ENCODE peak calls at places on chromosomes 7 and 10, in five cellular contexts. H is NCI-H2081; Q is stimulated activated CD4-positive, alpha-beta T cell treated with anti-CD3 and anti-CD28 coated beads, Interleukin-4, amount 100 ng/mL, for 4 hours; A is T-helper 9 cell; U is psoas muscle. Z is an unnamed sample.

GRCh38 chr10:132549416-132549815 is 11.8 kb downstream of the INPP5A start:
- DNase-seq in Q (no peak), H (no peak), U (no peak), A (no peak), Z (no peak)

GRCh38 chr7:101104799-101105198 is 19.5 kb downstream of the TRIM56 start:
- DNase-seq in H (no peak), Q (no peak), U (no peak), A (no peak), Z (no peak)

GRCh38 chr10:76034236-76035009 is 603.0 kb downstream of the LRMDA start:
- DNase-seq in H (no peak), U (no peak), A (no peak), Q (no peak), Z (peak)

GRCh38 chr7:26186364-26187311 is 13.9 kb downstream of the HNRNPA2B1 start:
- DNase-seq in A (no peak), U (no peak), H (no peak), Q (no peak), Z (no peak)

GRCh38 chr10:71564221-71564820 is 155.3 kb downstream of the C10orf105 start:
- DNase-seq in U (no peak), Q (no peak), A (no peak), H (no peak), Z (no peak)

GRCh38 chr10:75353183-75353582 is 48.4 kb downstream of the ZNF503 start:
- DNase-seq in U (no peak), Q (no peak), A (no peak), H (no peak), Z (no peak)

GRCh38 chr7:14950013-14950412 is 47.5 kb upstream of the DGKB start:
- DNase-seq in U (no peak), Q (no peak), A (no peak), H (no peak), Z (no peak)

GRCh38 chr10:101284171-101285092 is 55.2 kb upstream of the LBX1 start:
- DNase-seq in Q (no peak), A (no peak), H (no peak), U (no peak), Z (peak)

GRCh38 chr7:128206747-128207500 is 34.2 kb upstream of the LEP start:
- DNase-seq in A (no peak), Q (no peak), H (no peak), U (no peak), Z (no peak)

GRCh38 chr7:99734987-99735386 is at the start of gene CYP3A7:
- DNase-seq in U (no peak), H (no peak), A (no peak), Q (no peak), Z (no peak)

GRCh38 chr7:48147078-48147591 is 24.1 kb upstream of the ABCA13 start:
- DNase-seq in H (no peak), A (no peak), U (no peak), Q (no peak), Z (no peak)

Z was measured in Right ventricle myocardium inferior.